ENCODE peak calls at places on chromosome 16, in nine cellular contexts. W is IMR-90, C is right lobe of liver, M is body of pancreas, A is HCT116, V is tibial nerve, Z is GM12892, I is ovary, S is sigmoid colon. H is an unnamed sample.

GRCh38 chr16:89491974-89492687 is 1.8 kb upstream of the ANKRD11 start:
- DNase-seq in I (no peak), V (no peak), W (no peak), C (no peak), M (no peak), A (no peak), Z (no peak), S (no peak), H (no peak)

GRCh38 chr16:17277981-17278381 is 192.8 kb downstream of the XYLT1 start:
- DNase-seq in S (no peak), A (peak; percentile 24), I (peak; percentile 46), C (no peak), Z (no peak), W (peak; percentile 7), M (peak; percentile 79), V (no peak), H (no peak)

GRCh38 chr16:66382966-66383299 is 16.4 kb downstream of the CDH5 start:
- DNase-seq in I (no peak), A (no peak), V (no peak), Z (no peak), S (no peak), C (no peak), W (peak; percentile 93), M (no peak), H (peak; percentile 65)

GRCh38 chr16:71878911-71879310 is 5.1 kb downstream of the ZNF821 start:
- DNase-seq in A (no peak), I (no peak), W (no peak), C (no peak), M (no peak), Z (no peak), V (no peak), S (no peak), H (no peak)

GRCh38 chr16:6611535-6611934 is 721.1 kb upstream of the RBFOX1 start:
- DNase-seq in W (no peak), V (no peak), M (no peak), S (no peak), C (no peak), I (no peak), Z (no peak), A (no peak), H (no peak)

GRCh38 chr16:52851211-52851740 is 201.4 kb downstream of the CHD9NB start:
- DNase-seq in Z (no peak), M (no peak), S (no peak), C (no peak), A (no peak), W (no peak), I (no peak), V (no peak), H (no peak)

GRCh38 chr16:84315422-84315821 is 20.7 kb downstream of the WFDC1 start:
- DNase-seq in V (no peak), W (peak; percentile 12), Z (no peak), I (no peak), A (no peak), M (no peak), S (peak; percentile 6), C (no peak), H (no peak)

GRCh38 chr16:11066231-11066870 is 122.0 kb downstream of the CLEC16A start:
- DNase-seq in C (no peak), Z (no peak), M (no peak), A (no peak), W (no peak), I (no peak), S (peak; percentile 52), V (no peak), H (no peak)

GRCh38 chr16:180921-181667 is 835 bp downstream of the HBQ1 start:
- DNase-seq in S (peak; percentile 81), W (peak; percentile 58), I (peak; percentile 66), C (peak; percentile 79), M (peak; percentile 78), A (peak; percentile 12), Z (peak; percentile 94), V (peak; percentile 67), H (no peak)

GRCh38 chr16:35492225-35492624 is 2032.8 kb downstream of the TP53TG3F start:
- DNase-seq in I (no peak), S (no peak), M (no peak), A (no peak), Z (no peak), W (no peak), C (no peak), V (no peak), H (no peak)

GRCh38 chr16:11914759-11915643 is 755 bp downstream of the GSPT1 start:
- DNase-seq in S (peak; percentile 70), A (no peak), M (peak; percentile 49), V (no peak), I (no peak), C (peak; percentile 58), W (peak; percentile 28), Z (peak; percentile 50), H (peak; percentile 17)

GRCh38 chr16:88888778-88889387 is 22.4 kb upstream of the PABPN1L start:
- DNase-seq in S (no peak), I (no peak), C (no peak), M (no peak), Z (no peak), A (no peak), V (peak; percentile 19), W (no peak), H (no peak)

DNA sequence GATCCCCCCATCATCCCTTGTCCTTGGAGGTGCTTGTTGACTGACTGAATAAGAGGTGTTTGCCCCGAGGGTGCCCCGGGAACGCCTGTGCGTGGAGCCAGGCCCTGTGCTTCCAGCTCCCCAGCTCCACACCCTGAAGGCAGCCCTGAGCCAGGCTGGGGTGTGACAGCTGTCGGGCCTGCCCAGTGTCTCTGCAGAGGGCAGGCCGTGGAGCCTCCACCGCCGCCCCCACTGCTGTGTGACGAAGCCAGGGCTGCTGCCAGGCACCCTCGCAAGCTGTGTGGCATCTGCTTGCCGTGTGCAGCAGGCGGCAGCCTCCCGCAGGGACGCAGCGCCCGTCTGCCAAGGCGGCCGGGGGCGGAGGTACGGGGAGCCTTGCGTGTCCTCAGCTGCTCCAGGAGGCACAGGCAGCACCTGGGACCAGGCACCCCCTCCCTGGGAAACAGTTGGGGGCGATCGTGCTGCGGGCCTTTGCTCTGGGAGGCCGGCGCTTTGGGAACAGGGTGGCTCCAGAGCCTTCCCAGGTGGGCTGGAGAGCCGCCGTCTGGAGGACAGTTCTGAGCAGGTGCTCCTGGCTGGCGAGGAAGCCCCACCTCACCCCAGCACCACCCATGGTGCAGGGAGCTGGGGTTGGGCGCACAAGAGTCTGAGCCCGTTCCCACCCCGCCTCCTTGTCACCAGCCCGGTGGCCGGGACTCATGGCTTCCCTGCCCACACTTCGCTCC is 26.6 kb downstream of the GSE1 start:
- DNase-seq in A (no peak), C (peak; percentile 72), Z (no peak), V (no peak), S (peak; percentile 91), M (peak; percentile 87), W (no peak), I (no peak), H (no peak)
- TF ChIP-seq POLR2A in A (no peak), C (no peak), Z (no peak), V (no peak), S (no peak), M (peak; percentile 13), W (no peak), I (no peak), H (no peak)

GRCh38 chr16:14658063-14658462 is 25.3 kb downstream of the BFAR start:
- DNase-seq in M (no peak), S (no peak), Z (peak; percentile 33), I (no peak), A (no peak), V (no peak), C (no peak), W (no peak), H (no peak)
- TF ChIP-seq POLR2A in M (no peak), S (no peak), Z (peak; percentile 53), I (no peak), A (no peak), V (no peak), C (no peak), W (no peak), H (no peak)

GRCh38 chr16:30395155-30395991 is at the start of gene ZNF48:
- DNase-seq in V (peak; percentile 59), I (peak; percentile 82), S (peak; percentile 94), M (peak; percentile 93), Z (peak; percentile 85), C (peak; percentile 90), A (peak; percentile 77), W (peak; percentile 90), H (peak; percentile 65)
- TF ChIP-seq POLR2A in V (no peak), I (no peak), S (no peak), M (no peak), Z (peak; percentile 62), C (peak; percentile 55), A (no peak), W (no peak), H (peak; percentile 35)

GRCh38 chr16:9847146-9847545 is 335.1 kb downstream of the GRIN2A start:
- DNase-seq in C (no peak), V (no peak), S (no peak), A (no peak), Z (no peak), W (no peak), I (no peak), M (no peak), H (no peak)

GRCh38 chr16:9845661-9846361 is 336.4 kb downstream of the GRIN2A start:
- DNase-seq in S (no peak), I (no peak), W (no peak), M (no peak), C (no peak), Z (no peak), A (no peak), V (no peak), H (no peak)

GRCh38 chr16:9843424-9844013 is 338.7 kb downstream of the GRIN2A start:
- DNase-seq in V (no peak), A (no peak), M (no peak), Z (no peak), I (no peak), C (no peak), S (no peak), W (no peak), H (no peak)

GRCh38 chr16:9844361-9844760 is 337.9 kb downstream of the GRIN2A start:
- DNase-seq in S (no peak), A (no peak), Z (no peak), C (no peak), M (no peak), V (no peak), W (no peak), I (no peak), H (no peak)

DNA sequence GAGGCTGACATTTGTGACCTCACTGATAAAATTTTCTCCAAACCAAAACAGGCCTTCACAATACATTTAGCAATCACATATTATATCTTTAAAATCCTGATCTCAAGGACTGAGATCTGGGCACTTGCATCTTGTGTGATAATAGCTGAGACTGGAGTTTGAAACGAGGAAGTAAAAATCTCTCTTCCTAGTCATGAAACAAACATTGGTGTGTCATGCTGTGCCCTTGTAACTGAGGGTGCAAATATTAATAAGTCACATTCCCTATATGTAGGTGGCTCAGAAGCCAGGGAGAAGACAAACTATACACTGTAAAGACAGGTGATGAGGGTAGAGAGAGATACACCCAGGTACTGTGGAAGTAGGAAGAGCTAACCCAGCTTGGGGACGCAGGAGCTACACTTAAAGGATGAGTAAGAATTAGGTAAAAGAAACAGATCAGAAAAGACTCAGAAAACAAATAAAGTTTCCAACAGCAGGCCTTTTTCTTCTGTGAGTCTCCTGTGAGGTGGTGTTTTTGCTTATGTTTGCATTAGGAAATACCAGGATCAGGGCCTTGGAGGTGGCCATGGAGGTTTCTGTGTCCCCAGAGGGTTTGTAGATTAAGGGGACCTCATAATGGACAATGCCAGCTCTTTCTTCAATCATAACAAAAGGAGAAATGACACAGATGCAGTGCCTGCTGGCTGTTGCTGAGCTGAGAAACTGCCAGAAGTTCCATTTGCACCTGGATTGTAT is 335.7 kb downstream of the GRIN2A start:
- DNase-seq in M (no peak), I (no peak), W (no peak), Z (no peak), A (no peak), C (no peak), V (no peak), S (no peak), H (no peak)
- TF ChIP-seq POLR2A in M (no peak), I (no peak), W (no peak), Z (no peak), A (no peak), C (no peak), V (no peak), S (no peak), H (no peak)